ENCODE peak calls at places on chromosomes 16 and 17, in six cellular contexts. X is ovary, P is Peyer's patch, J is sigmoid colon, I is A549, W is IMR-90. V is an unnamed sample.

GRCh38 chr17:19004601-19005441 is at the start of gene FAM83G:
- DNase-seq in X (peak), P (peak), J (peak), I (peak), W (peak), V (peak)

GRCh38 chr17:5950871-5951270 is 119.3 kb upstream of the WSCD1 start:
- DNase-seq in X (no peak), P (no peak), J (no peak), I (no peak), W (no peak), V (no peak)

GRCh38 chr16:733382-734207 is 6.7 kb downstream of the HAGHL start:
- DNase-seq in X (no peak), P (no peak), J (peak), I (peak), W (no peak), V (no peak)

GRCh38 chr17:74960739-74961342 is 11.7 kb downstream of the HID1 start:
- DNase-seq in X (no peak), P (peak), J (no peak), I (peak), W (peak), V (peak)

GRCh38 chr17:33858121-33858520 is 397.0 kb upstream of the CCL2 start:
- DNase-seq in X (no peak), P (no peak), J (no peak), I (no peak), W (no peak), V (no peak)

GRCh38 chr16:81928975-81929374 is 82.3 kb downstream of the SDR42E1 start:
- DNase-seq in X (no peak), P (no peak), J (no peak), I (no peak), W (no peak), V (no peak)

GRCh38 chr16:58409316-58409973 is 17.2 kb downstream of the GINS3 start:
- DNase-seq in X (no peak), P (no peak), J (peak), I (peak), W (peak), V (peak)

GRCh38 chr17:335691-336090 is 16.9 kb downstream of the RPH3AL start:
- DNase-seq in X (no peak), P (no peak), J (peak), I (no peak), W (no peak), V (no peak)

GRCh38 chr17:74042744-74043486 is 160.6 kb upstream of the RPL38 start:
- DNase-seq in X (no peak), P (no peak), J (peak), I (peak), W (peak), V (no peak)

GRCh38 chr17:53950858-53951250 is 128.1 kb downstream of the KIF2B start:
- DNase-seq in X (no peak), P (no peak), J (no peak), I (no peak), W (no peak), V (no peak)

GRCh38 chr16:1470543-1471251 is 4.1 kb downstream of the CLCN7 start:
- DNase-seq in X (no peak), P (peak), J (no peak), I (no peak), W (peak), V (no peak)

GRCh38 chr16:84614914-84615813 is 2.7 kb downstream of the COTL1 start:
- DNase-seq in X (no peak), P (no peak), J (no peak), I (no peak), W (no peak), V (no peak)

GRCh38 chr16:89907055-89907814 is 11.4 kb upstream of the MC1R start:
- DNase-seq in X (no peak), P (no peak), J (no peak), I (no peak), W (no peak), V (no peak)

GRCh38 chr16:14486520-14487303 is 143.3 kb downstream of the PARN start:
- DNase-seq in X (peak), P (peak), J (peak), I (peak), W (peak), V (peak)

GRCh38 chr17:36117505-36118382 is 14.1 kb downstream of the CCL4 start:
- DNase-seq in X (no peak), P (no peak), J (no peak), I (no peak), W (no peak), V (no peak)

GRCh38 chr17:27657620-27658019 is 26.6 kb downstream of the LGALS9 start:
- DNase-seq in X (peak), P (no peak), J (no peak), I (peak), W (peak), V (peak)

GRCh38 chr17:78650093-78650715 is 73.0 kb upstream of the DNAH17 start:
- DNase-seq in X (no peak), P (no peak), J (peak), I (peak), W (no peak), V (no peak)

GRCh38 chr16:11816123-11816522 is 19.1 kb upstream of the ZC3H7A start:
- DNase-seq in X (no peak), P (no peak), J (no peak), I (no peak), W (no peak), V (no peak)

GRCh38 chr16:25065899-25066298 is 45.6 kb upstream of the LCMT1 start:
- DNase-seq in X (peak), P (peak), J (no peak), I (no peak), W (no peak), V (no peak)
- TF ChIP-seq POLR2A in X (no peak), P (no peak), J (no peak), I (no peak), W (no peak), V (no peak)

GRCh38 chr17:81884968-81885367 is 6.4 kb downstream of the ALYREF start:
- DNase-seq in X (no peak), P (no peak), J (no peak), I (no peak), W (no peak), V (no peak)

GRCh38 chr17:81884520-81884919 is 6.9 kb downstream of the ALYREF start:
- DNase-seq in X (no peak), P (no peak), J (no peak), I (no peak), W (no peak), V (no peak)

GRCh38 chr17:81885454-81885853 is 5.9 kb downstream of the ALYREF start:
- DNase-seq in X (no peak), P (no peak), J (no peak), I (no peak), W (no peak), V (no peak)

GRCh38 chr17:81888105-81888987 is 3.0 kb downstream of the ALYREF start:
- DNase-seq in X (no peak), P (no peak), J (no peak), I (no peak), W (no peak), V (no peak)

GRCh38 chr17:81885869-81886548 is 5.4 kb downstream of the ALYREF start:
- DNase-seq in X (no peak), P (no peak), J (no peak), I (no peak), W (no peak), V (peak)
- TF ChIP-seq POLR2A in X (no peak), P (no peak), J (no peak), I (no peak), W (no peak), V (peak)

GRCh38 chr17:41523787-41524186 is 4.3 kb downstream of the KRT19 start:
- DNase-seq in X (no peak), P (no peak), J (no peak), I (no peak), W (no peak), V (peak)

GRCh38 chr17:41520821-41521521 is 2.3 kb upstream of the KRT15 start:
- DNase-seq in X (no peak), P (no peak), J (no peak), I (no peak), W (no peak), V (peak)

GRCh38 chr17:41523225-41523593 is 4.5 kb upstream of the KRT15 start:
- DNase-seq in X (no peak), P (no peak), J (no peak), I (no peak), W (no peak), V (no peak)

GRCh38 chr17:41521574-41522261 is 3.0 kb upstream of the KRT15 start:
- DNase-seq in X (no peak), P (no peak), J (no peak), I (peak), W (peak), V (peak)

DNA sequence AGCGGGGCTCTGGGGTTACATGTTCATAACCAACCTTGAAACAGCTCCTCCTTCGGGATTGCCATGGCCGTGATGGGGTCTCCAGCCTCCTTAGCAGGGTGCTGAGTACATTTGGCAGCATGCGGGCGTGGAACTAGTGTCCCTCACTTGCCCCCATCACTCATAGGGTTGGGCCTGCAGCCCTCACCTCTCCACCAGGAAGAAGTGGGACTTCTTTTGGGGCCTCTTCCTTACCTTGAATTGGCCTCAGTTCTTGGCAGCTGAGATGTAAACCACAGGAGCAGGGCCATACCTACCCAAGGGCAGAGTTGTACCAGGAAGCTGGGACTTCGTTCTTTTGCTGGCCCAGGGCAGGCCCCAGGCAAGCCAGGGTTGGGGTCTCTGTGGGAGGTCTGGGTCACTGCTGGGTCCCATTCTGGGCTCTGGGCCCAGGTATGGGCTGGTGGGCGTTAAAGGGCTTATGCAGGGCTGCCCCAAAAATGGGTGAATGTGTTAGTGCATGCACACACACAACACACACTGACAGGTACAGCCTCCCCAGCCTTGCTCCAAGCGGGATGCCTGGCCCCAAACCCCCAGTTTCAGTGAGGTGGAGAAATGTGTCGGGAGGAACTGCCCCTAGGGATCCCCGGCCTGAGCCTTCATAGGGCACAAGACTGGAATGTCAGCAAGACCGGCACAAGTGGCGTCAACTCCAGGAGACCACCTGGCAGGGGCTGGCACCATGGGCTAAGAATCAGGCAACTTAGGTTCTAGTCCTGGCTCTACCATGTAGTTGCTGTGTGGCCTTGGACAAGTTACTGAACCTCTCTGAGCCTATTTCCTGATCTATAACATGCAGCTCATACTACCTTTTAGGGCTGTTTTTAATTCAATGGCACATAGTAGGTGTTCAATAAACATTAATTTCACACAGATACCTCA is 3.9 kb upstream of the KRT15 start:
- DNase-seq in X (no peak), P (no peak), J (no peak), I (no peak), W (no peak), V (no peak)
- TF ChIP-seq POLR2A in X (no peak), P (no peak), J (no peak), I (no peak), W (no peak), V (no peak)

GRCh38 chr17:40447148-40447644 is 3.9 kb downstream of the IGFBP4 start:
- DNase-seq in X (no peak), P (no peak), J (peak), I (no peak), W (no peak), V (no peak)

GRCh38 chr17:40448213-40448638 is 5.0 kb downstream of the IGFBP4 start:
- DNase-seq in X (peak), P (no peak), J (peak), I (no peak), W (peak), V (no peak)

GRCh38 chr17:40450175-40450574 is 6.9 kb downstream of the IGFBP4 start:
- DNase-seq in X (no peak), P (peak), J (no peak), I (peak), W (peak), V (peak)

GRCh38 chr17:40451420-40451819 is 8.2 kb downstream of the IGFBP4 start:
- DNase-seq in X (peak), P (no peak), J (peak), I (no peak), W (peak), V (no peak)

GRCh38 chr17:40448639-40449261 is 5.5 kb downstream of the IGFBP4 start:
- DNase-seq in X (no peak), P (no peak), J (no peak), I (peak), W (peak), V (no peak)
- TF ChIP-seq POLR2A in X (no peak), P (peak), J (no peak), I (no peak), W (no peak), V (no peak)

DNA sequence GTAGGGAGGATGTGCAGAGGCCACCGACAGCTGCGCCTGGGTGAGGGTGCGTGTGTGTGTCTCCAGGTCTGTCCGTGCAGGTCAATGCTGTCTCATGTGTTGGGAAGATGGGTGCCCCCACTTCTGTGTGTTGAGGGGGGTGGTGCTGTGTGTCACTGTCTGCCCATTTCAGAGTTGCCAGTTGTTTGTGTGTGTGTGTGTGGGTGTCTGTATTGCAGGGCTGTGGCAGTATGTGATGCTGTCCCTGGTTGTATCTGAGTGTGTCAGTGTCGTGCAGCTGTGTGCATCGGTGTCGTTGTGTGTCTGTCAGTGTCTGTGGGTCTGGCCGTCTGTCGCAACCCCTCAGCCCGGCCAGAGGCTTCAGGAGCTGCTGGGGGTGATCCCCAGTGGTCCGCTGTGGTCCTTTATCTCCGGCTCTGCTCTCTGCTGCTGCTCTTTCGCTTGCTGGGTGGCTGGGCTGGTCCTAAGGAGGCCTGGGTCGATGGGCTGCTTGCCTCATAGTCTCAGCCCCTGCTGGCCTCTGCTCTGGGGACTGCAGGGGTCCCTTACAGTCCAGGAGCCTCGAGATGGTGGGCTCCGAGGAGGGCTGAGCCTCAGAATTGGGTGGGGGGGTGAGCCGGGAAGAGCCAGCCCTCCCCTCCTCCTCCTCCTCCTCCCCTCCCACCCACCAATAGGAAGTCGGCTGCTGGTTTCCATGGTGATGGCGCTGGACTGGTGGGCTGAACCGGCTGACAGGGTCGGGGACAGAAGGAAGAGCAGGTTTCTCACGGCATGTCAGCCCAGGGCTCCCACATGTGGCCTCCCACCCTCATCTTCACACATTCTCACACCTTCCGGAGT is at the start of gene TSPOAP1:
- DNase-seq in X (no peak), P (peak), J (no peak), I (no peak), W (no peak), V (peak)
- TF ChIP-seq POLR2A in X (no peak), P (no peak), J (no peak), I (no peak), W (no peak), V (peak)

GRCh38 chr17:8382880-8383142 is 182 bp downstream of the RPL26 start:
- DNase-seq in X (no peak), P (no peak), J (no peak), I (no peak), W (no peak), V (no peak)

GRCh38 chr17:8382052-8382879 is 727 bp downstream of the RPL26 start:
- DNase-seq in X (no peak), P (no peak), J (no peak), I (no peak), W (no peak), V (peak)

GRCh38 chr17:8380049-8380448 is 2.9 kb downstream of the RPL26 start:
- DNase-seq in X (no peak), P (no peak), J (no peak), I (no peak), W (no peak), V (no peak)

GRCh38 chr17:8384801-8385335 is 1.9 kb upstream of the RPL26 start:
- DNase-seq in X (no peak), P (no peak), J (no peak), I (peak), W (peak), V (no peak)

DNA sequence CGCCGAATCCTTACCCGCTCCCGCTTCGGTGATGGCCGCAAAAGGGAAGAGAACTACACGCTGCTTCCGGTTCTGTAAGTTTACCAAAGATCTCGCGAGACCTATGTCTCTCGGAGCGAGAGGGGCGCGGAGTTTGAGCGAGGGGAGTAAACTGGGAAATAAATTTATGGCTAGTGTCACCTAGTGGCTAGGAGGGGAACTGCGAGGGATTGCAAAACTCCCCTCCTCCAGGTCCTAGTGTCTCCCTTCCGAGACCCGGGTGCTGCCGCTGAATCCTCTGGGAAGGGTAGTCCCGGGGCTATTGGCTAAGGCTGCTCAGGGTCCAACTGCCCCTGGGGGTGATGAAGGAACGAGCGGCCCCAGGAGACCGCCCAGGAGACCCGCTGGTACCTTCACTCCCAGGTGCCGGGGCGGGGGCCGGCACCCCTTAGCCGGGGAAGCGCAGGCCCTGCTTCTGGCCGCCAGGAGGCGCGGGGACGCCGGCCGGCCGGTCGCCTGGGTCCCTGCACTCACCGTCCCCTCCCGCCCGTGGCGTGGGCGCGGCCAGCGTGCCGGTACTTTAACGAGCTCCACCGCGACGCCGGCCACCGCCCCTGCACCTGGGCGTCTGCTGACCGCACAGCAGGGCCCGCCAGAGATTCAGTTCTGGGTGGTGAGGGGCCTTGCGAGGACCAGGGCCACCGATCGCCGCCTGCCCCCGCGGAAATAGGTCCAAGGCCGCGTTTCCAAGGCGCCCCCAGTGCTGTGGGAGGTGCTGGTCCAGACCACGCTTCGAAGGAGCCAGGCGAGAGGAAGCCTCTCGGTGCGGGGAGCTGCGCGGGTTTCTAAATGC is at the start of gene RPL26:
- DNase-seq in X (peak), P (peak), J (peak), I (peak), W (peak), V (peak)
- TF ChIP-seq POLR2A in X (peak), P (peak), J (no peak), I (peak), W (peak), V (peak)

GRCh38 chr17:82369211-82369610 is 2.4 kb upstream of the UTS2R start:
- DNase-seq in X (no peak), P (no peak), J (no peak), I (no peak), W (no peak), V (no peak)

GRCh38 chr17:82365586-82366295 is 5.8 kb upstream of the UTS2R start:
- DNase-seq in X (no peak), P (no peak), J (no peak), I (no peak), W (no peak), V (no peak)

GRCh38 chr17:82366749-82367148 is 4.8 kb upstream of the UTS2R start:
- DNase-seq in X (no peak), P (no peak), J (no peak), I (no peak), W (no peak), V (no peak)

GRCh38 chr17:82370471-82371332 is 863 bp upstream of the UTS2R start:
- DNase-seq in X (no peak), P (peak), J (no peak), I (no peak), W (no peak), V (no peak)

GRCh38 chr17:82367724-82368524 is 3.6 kb upstream of the UTS2R start:
- DNase-seq in X (no peak), P (no peak), J (no peak), I (peak), W (peak), V (peak)
- TF ChIP-seq POLR2A in X (no peak), P (no peak), J (no peak), I (no peak), W (no peak), V (no peak)